ENCODE peak calls at places on chromosomes 16 and 17, in five cellular contexts. C is activated T-helper 9 cell treated with anti-CD3 and anti-CD28 coated beads, Interleukin-2, amount 50 U/mL, for 16 hours; Q is left lung; Y is NCI-H1436; X is NCI-H446 treated with DMSO at 0.1 percent for 48 hours. U is an unnamed sample.

GRCh38 chr16:54062361-54063346 is 223.9 kb downstream of the IRX3 start:
- DNase-seq in C (no peak), Q (no peak), Y (peak), X (no peak), U (no peak)

GRCh38 chr17:31126318-31126717 is 31.5 kb downstream of the NF1 start:
- DNase-seq in C (no peak), Q (no peak), Y (no peak), X (no peak), U (no peak)

GRCh38 chr17:43790311-43790940 is 10.2 kb downstream of the CFAP97D1 start:
- DNase-seq in C (no peak), Q (no peak), Y (peak), X (no peak), U (no peak)

GRCh38 chr16:30186782-30187555 is 3.6 kb downstream of the CORO1A start:
- DNase-seq in C (peak), Q (peak), Y (no peak), X (no peak), U (peak)

GRCh38 chr17:48869821-48870318 is 22.7 kb upstream of the ATP5MC1 start:
- DNase-seq in C (no peak), Q (no peak), Y (no peak), X (no peak), U (no peak)

GRCh38 chr17:28917465-28917864 is 14.6 kb upstream of the DHRS13 start:
- DNase-seq in C (no peak), Q (no peak), Y (no peak), X (no peak), U (no peak)

GRCh38 chr16:84883301-84883700 is 63.5 kb downstream of the CRISPLD2 start:
- DNase-seq in C (no peak), Q (no peak), Y (no peak), X (no peak), U (peak)

GRCh38 chr16:50881331-50881830 is 139.5 kb downstream of the CYLD start:
- DNase-seq in C (no peak), Q (no peak), Y (no peak), X (no peak), U (no peak)

GRCh38 chr16:14569213-14569612 is 60.8 kb downstream of the PARN start:
- DNase-seq in C (no peak), Q (no peak), Y (no peak), X (no peak), U (no peak)

GRCh38 chr16:24580665-24581064 is 41.3 kb downstream of the RBBP6 start:
- DNase-seq in C (no peak), Q (no peak), Y (no peak), X (no peak), U (no peak)

GRCh38 chr17:61002316-61002736 is 324.7 kb downstream of the BCAS3 start:
- DNase-seq in C (no peak), Q (no peak), Y (peak), X (no peak), U (no peak)

GRCh38 chr17:32795339-32795979 is 81.5 kb downstream of the MYO1D start:
- DNase-seq in C (no peak), Q (no peak), Y (no peak), X (no peak), U (no peak)

GRCh38 chr16:20191566-20191965 is 117.9 kb upstream of the GPR139 start:
- DNase-seq in C (no peak), Q (no peak), Y (no peak), X (no peak), U (no peak)

GRCh38 chr17:75922173-75922961 is 17.7 kb upstream of the MRPL38 start:
- DNase-seq in C (no peak), Q (no peak), Y (no peak), X (no peak), U (no peak)

GRCh38 chr17:74852237-74853047 is 7.2 kb downstream of the GRIN2C start:
- DNase-seq in C (peak), Q (no peak), Y (no peak), X (no peak), U (no peak)

GRCh38 chr16:57213462-57213861 is 27.3 kb downstream of the RSPRY1 start:
- DNase-seq in C (no peak), Q (no peak), Y (no peak), X (no peak), U (no peak)

GRCh38 chr17:74295625-74296547 is 21.9 kb downstream of the DNAI2 start:
- DNase-seq in C (no peak), Q (no peak), Y (no peak), X (no peak), U (no peak)

GRCh38 chr16:17277981-17278381 is 192.8 kb downstream of the XYLT1 start:
- DNase-seq in C (no peak), Q (no peak), Y (no peak), X (no peak), U (no peak)

GRCh38 chr16:68370921-68371651 is 60.3 kb downstream of the PRMT7 start:
- DNase-seq in C (no peak), Q (no peak), Y (no peak), X (no peak), U (no peak)

GRCh38 chr16:67415872-67416793 is at the start of gene ZDHHC1:
- DNase-seq in C (peak), Q (peak), Y (peak), X (no peak), U (peak)

GRCh38 chr16:79748629-79749028 is 148.1 kb upstream of the MAF start:
- DNase-seq in C (no peak), Q (no peak), Y (no peak), X (no peak), U (no peak)

GRCh38 chr17:46082293-46082692 is 83.2 kb downstream of the STH start:
- DNase-seq in C (no peak), Q (no peak), Y (no peak), X (no peak), U (no peak)

U was measured in cardiac septum.